ENCODE peak calls at places on chromosomes 5 and 9, in four cellular contexts. A is HCT116, L is GM23248, I is fibroblast of lung. O is an unnamed sample.

GRCh38 chr5:135324897-135325650 is 74.0 kb downstream of the MACROH2A1 start:
- DNase-seq in A (no peak), I (no peak), L (no peak), O (no peak)

GRCh38 chr9:18233776-18234445 is 240.0 kb upstream of the ADAMTSL1 start:
- DNase-seq in I (no peak), L (no peak), A (no peak), O (no peak)

GRCh38 chr5:136020001-136020382 is 8.8 kb upstream of the TGFBI start:
- DNase-seq in A (no peak), L (no peak), I (no peak), O (no peak)

GRCh38 chr9:93633492-93634221 is 57.3 kb downstream of the PHF2 start:
- DNase-seq in L (no peak), I (no peak), A (no peak), O (no peak)

GRCh38 chr5:36177154-36177553 is 25.2 kb downstream of the SKP2 start:
- DNase-seq in A (no peak), L (no peak), I (no peak), O (no peak)

GRCh38 chr9:126860757-126861466 is 473 bp downstream of the ZBTB34 start:
- DNase-seq in I (peak; percentile 12), L (peak; percentile 65), A (no peak), O (peak; percentile 17)

GRCh38 chr9:79120533-79121315 is 451.0 kb upstream of the TLE4 start:
- DNase-seq in I (no peak), L (no peak), A (no peak), O (no peak)

GRCh38 chr5:167943353-167943752 is 348.1 kb upstream of the WWC1 start:
- DNase-seq in I (peak; percentile 55), L (no peak), A (no peak), O (no peak)

GRCh38 chr9:111094433-111095421 is 56.5 kb upstream of the LPAR1 start:
- DNase-seq in L (peak; percentile 90), I (peak; percentile 78), A (no peak), O (peak; percentile 84)

GRCh38 chr9:81083821-81084512 is 605.4 kb downstream of the TLE1 start:
- DNase-seq in L (peak; percentile 46), A (no peak), I (peak; percentile 92), O (peak; percentile 12)

GRCh38 chr5:12292610-12293204 is 388.5 kb upstream of the CTNND2 start:
- DNase-seq in L (peak; percentile 4), A (no peak), I (peak; percentile 20), O (no peak)

GRCh38 chr9:77952641-77953341 is 78.8 kb downstream of the GNAQ start:
- DNase-seq in I (peak; percentile 48), A (no peak), L (peak; percentile 61), O (peak; percentile 2)

GRCh38 chr9:99109522-99109921 is 4.6 kb downstream of the TGFBR1 start:
- DNase-seq in L (peak; percentile 69), I (peak; percentile 53), A (no peak), O (no peak)

GRCh38 chr5:18765304-18765703 is 1131.0 kb downstream of the TAF11L14 start:
- DNase-seq in I (no peak), L (no peak), A (no peak), O (no peak)

DNA sequence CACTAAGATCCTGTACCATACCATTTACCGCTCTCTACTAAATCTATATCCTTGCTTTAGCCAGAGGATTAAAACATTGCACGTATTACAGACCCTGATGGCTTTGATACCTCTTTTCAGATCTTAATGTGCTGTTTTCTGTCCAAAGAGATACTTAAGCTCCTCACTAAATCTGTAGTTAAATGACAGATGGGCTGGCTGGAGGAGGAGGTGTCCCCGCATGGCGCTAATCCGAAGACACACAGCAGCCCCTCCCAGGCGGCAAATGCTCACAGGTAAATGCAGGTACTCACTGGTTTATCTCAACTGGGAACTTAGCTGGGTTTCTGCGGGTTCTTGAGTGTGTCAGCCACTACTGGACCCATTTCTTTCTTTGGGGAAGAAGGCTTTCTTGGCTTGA is 2.7 kb downstream of the LPCAT1 start:
- DNase-seq in I (no peak), A (no peak), L (no peak), O (no peak)
- H3K4me3 ChIP-seq in I (no peak overlapping the region), A (no peak overlapping the region), L (no peak overlapping the region), O (peak overlapping the region; percentile 69)

GRCh38 chr5:50968296-50969206 is 302.1 kb downstream of the PARP8 start:
- DNase-seq in A (no peak), I (no peak), L (peak; percentile 9), O (no peak)
- H3K4me3 ChIP-seq in A (no peak overlapping the region), I (peak overlapping the region; percentile 38), L (peak overlapping the region; percentile 17), O (peak overlapping the region; percentile 44)

GRCh38 chr9:95505072-95505471 is 11.7 kb downstream of the PTCH1 start:
- DNase-seq in A (no peak), I (no peak), L (no peak), O (no peak)
- H3K4me3 ChIP-seq in A (peak overlapping the region; percentile 90), I (peak overlapping the region; percentile 79), L (peak overlapping the region; percentile 93), O (peak overlapping the region; percentile 73)

GRCh38 chr9:37534412-37534811 is 41.8 kb downstream of the FBXO10 start:
- DNase-seq in I (no peak), L (no peak), A (no peak), O (no peak)

GRCh38 chr9:37529111-37529510 is 43.4 kb downstream of the POLR1E start:
- DNase-seq in A (no peak), I (peak; percentile 56), L (no peak), O (no peak)

GRCh38 chr9:37528652-37529072 is 42.9 kb downstream of the POLR1E start:
- DNase-seq in I (peak; percentile 56), A (no peak), L (no peak), O (no peak)

GRCh38 chr9:37534901-37535300 is 41.3 kb downstream of the FBXO10 start:
- DNase-seq in A (no peak), I (no peak), L (no peak), O (no peak)

GRCh38 chr9:37531699-37532098 is 44.5 kb downstream of the FBXO10 start:
- DNase-seq in I (no peak), L (no peak), A (no peak), O (no peak)
- H3K4me3 ChIP-seq in I (no peak overlapping the region), L (no peak overlapping the region), A (no peak overlapping the region), O (no peak overlapping the region)

GRCh38 chr5:1497271-1497777 is 26.4 kb downstream of the LPCAT1 start:
- DNase-seq in L (no peak), A (no peak), I (no peak), O (no peak)
- H3K4me3 ChIP-seq in L (no peak overlapping the region), A (no peak overlapping the region), I (no peak overlapping the region), O (no peak overlapping the region)

DNA sequence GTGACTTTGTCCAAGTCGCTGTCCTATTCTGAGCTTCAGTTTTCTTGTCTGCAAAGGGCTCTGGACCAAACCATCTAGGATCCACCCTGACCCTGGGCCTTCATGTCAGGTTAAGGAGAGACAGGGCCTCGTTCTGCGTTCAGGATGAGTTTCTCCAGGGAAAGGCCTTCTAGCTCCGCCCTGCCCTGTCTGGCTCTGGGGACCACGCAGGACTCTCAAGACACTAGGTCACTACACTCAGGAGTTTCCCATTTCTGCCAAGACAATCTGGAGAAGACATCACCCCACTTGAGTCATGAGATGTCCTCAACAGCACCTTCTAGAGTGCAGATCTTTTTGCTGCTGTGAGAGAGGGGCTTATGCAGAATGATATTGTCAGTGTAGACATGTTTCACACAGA is 53.2 kb upstream of the KCNMB1 start:
- DNase-seq in A (no peak), L (no peak), I (no peak), O (no peak)
- H3K4me3 ChIP-seq in A (no peak overlapping the region), L (no peak overlapping the region), I (no peak overlapping the region), O (no peak overlapping the region)

GRCh38 chr9:137581361-137582285 is 2.9 kb upstream of the DPH7 start:
- DNase-seq in L (no peak), A (no peak), I (no peak), O (no peak)

GRCh38 chr9:137583957-137584356 is 5.2 kb upstream of the DPH7 start:
- DNase-seq in L (no peak), I (no peak), A (no peak), O (no peak)

GRCh38 chr9:137583347-137583746 is 4.6 kb upstream of the DPH7 start:
- DNase-seq in A (no peak), I (no peak), L (no peak), O (no peak)

GRCh38 chr9:137580958-137581331 is 2.2 kb upstream of the DPH7 start:
- DNase-seq in L (no peak), I (no peak), A (no peak), O (no peak)

DNA sequence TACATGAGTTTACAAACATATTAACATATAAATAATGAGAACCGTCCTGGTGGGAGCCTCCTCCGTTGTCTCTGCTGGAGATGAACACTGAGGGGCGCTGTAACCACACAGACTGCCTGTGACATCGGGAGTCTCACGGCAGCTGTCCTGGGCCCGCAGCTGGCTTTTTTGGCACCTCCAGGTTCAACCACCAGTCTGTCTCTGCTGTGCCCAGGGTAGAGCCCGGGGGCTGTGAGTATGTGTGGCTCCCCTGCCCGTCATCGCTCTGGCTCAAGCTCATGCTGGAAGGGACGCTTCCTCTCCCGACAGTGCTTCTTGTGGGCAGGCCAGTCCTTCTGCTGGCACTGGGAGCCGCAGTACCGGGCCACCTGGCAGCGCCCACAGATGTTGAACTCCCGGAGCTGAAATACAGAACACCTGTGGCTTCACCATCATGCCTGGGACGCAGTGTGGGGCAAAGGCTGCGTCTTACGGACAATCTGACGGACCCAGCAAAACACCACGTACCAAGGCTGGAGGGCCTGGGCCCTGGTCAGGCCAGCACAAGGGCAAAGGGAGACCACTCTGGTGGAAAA is 3.6 kb upstream of the DPH7 start:
- DNase-seq in I (no peak), A (no peak), L (peak; percentile 43), O (no peak)
- H3K4me3 ChIP-seq in I (no peak overlapping the region), A (no peak overlapping the region), L (no peak overlapping the region), O (no peak overlapping the region)